ENCODE peak calls at places on chromosomes 1 and 21, in four cellular contexts. Q is suprapubic skin, C is IMR-90, V is uterus. R is an unnamed sample.

GRCh38 chr1:38444770-38445442 is 398.3 kb upstream of the POU3F1 start:
- DNase-seq in Q (no peak), C (no peak), V (no peak), R (no peak)

GRCh38 chr1:176752505-176752904 is 289.5 kb downstream of the PAPPA2 start:
- DNase-seq in Q (no peak), C (no peak), V (no peak), R (no peak)

GRCh38 chr1:238562376-238562775 is 671.7 kb upstream of the ZP4 start:
- DNase-seq in Q (no peak), C (peak; percentile 38), V (no peak), R (no peak)

GRCh38 chr1:6198646-6199297 is 623 bp downstream of the RPL22 start:
- DNase-seq in Q (no peak), C (no peak), V (no peak), R (no peak)

GRCh38 chr1:5597991-5598823 is 394.0 kb downstream of the NPHP4 start:
- DNase-seq in Q (peak; percentile 74), C (no peak), V (no peak), R (no peak)

GRCh38 chr1:204384636-204385354 is 25.1 kb upstream of the PLEKHA6 start:
- DNase-seq in Q (no peak), C (peak; percentile 50), V (no peak), R (peak; percentile 58)

GRCh38 chr1:230236951-230237350 is 169.9 kb downstream of the GALNT2 start:
- DNase-seq in Q (no peak), C (peak; percentile 40), V (no peak), R (no peak)

GRCh38 chr1:204127597-204128242 is 24.1 kb downstream of the ETNK2 start:
- DNase-seq in Q (peak; percentile 89), C (peak; percentile 88), V (peak; percentile 84), R (peak; percentile 67)

GRCh38 chr1:182568647-182569284 is 20.3 kb downstream of the RNASEL start:
- DNase-seq in Q (no peak), C (no peak), V (no peak), R (no peak)

GRCh38 chr1:107976431-107977215 is 11.6 kb upstream of the VAV3 start:
- DNase-seq in Q (no peak), C (no peak), V (no peak), R (no peak)

GRCh38 chr21:37871121-37871862 is 45.0 kb downstream of the KCNJ6 start:
- DNase-seq in Q (no peak), C (peak; percentile 91), V (no peak), R (no peak)

GRCh38 chr1:47686731-47687617 is 249.1 kb downstream of the FOXD2 start:
- DNase-seq in Q (peak; percentile 59), C (no peak), V (no peak), R (no peak)

GRCh38 chr1:178150610-178151009 is 56.7 kb downstream of the RASAL2 start:
- DNase-seq in Q (no peak), C (peak; percentile 29), V (no peak), R (no peak)

GRCh38 chr1:109239580-109240068 is 9.7 kb upstream of the CELSR2 start:
- DNase-seq in Q (peak; percentile 71), C (peak; percentile 46), V (no peak), R (no peak)

GRCh38 chr1:115089443-115090340 is at the start of gene TSPAN2:
- DNase-seq in Q (no peak), C (peak; percentile 59), V (peak; percentile 97), R (peak; percentile 78)
- TF ChIP-seq POLR2A in Q (no peak), C (no peak), V (peak; percentile 34), R (no peak)

GRCh38 chr1:214379254-214379970 is 98.5 kb downstream of the SMYD2 start:
- DNase-seq in Q (no peak), C (no peak), V (no peak), R (no peak)
- H3K27ac ChIP-seq in Q (no peak overlapping the region), C (no peak overlapping the region), V (no peak overlapping the region), R (no peak overlapping the region)

GRCh38 chr1:160578694-160579191 is 553 bp downstream of the CD84 start:
- DNase-seq in Q (no peak), C (no peak), V (no peak), R (no peak)
- TF ChIP-seq POLR2A in Q (no peak), C (no peak), V (no peak), R (no peak)

DNA sequence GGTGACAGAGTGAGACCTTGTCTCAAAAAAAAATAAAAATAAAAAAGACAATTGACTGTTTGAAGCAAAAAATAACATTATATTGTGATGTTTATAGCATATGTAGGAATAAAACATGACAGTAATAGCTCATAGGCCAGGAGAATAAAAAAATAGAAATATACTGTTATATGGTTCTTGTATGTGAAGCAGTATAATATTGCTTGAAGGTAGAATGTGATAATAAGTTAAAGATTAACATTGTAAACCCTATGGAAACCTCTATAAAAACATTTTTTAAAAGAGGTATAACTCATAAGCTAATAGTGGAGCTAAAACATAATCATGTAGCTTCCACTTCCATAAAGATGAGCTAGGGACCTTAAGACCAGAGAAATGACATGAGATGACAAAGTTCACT is 23.5 kb downstream of the GJA4 start:
- DNase-seq in Q (no peak), C (no peak), V (no peak), R (no peak)
- H3K27ac ChIP-seq in Q (no peak overlapping the region), C (no peak overlapping the region), V (no peak overlapping the region), R (no peak overlapping the region)

GRCh38 chr1:93344484-93344883 is 1.2 kb upstream of the DR1 start:
- DNase-seq in Q (no peak), C (no peak), V (no peak), R (no peak)

GRCh38 chr1:93346472-93346991 is 825 bp downstream of the DR1 start:
- DNase-seq in Q (no peak), C (peak; percentile 21), V (no peak), R (no peak)

GRCh38 chr1:93347319-93347899 is 1.7 kb downstream of the DR1 start:
- DNase-seq in Q (no peak), C (no peak), V (no peak), R (no peak)

GRCh38 chr1:93344886-93345632 is 648 bp upstream of the DR1 start:
- DNase-seq in Q (no peak), C (peak; percentile 20), V (no peak), R (no peak)

GRCh38 chr1:93345633-93346471 is at the start of gene DR1:
- DNase-seq in Q (peak; percentile 94), C (peak; percentile 95), V (peak; percentile 91), R (peak; percentile 96)
- TF ChIP-seq POLR2A in Q (peak; percentile 86), C (peak; percentile 91), V (peak; percentile 68), R (no peak)

GRCh38 chr1:11198851-11199628 is 9.9 kb downstream of the ANGPTL7 start:
- DNase-seq in Q (no peak), C (no peak), V (no peak), R (no peak)

GRCh38 chr1:11194407-11195176 is 5.4 kb downstream of the ANGPTL7 start:
- DNase-seq in Q (no peak), C (no peak), V (no peak), R (no peak)

GRCh38 chr1:11196945-11197344 is 7.8 kb downstream of the ANGPTL7 start:
- DNase-seq in Q (no peak), C (no peak), V (no peak), R (no peak)

GRCh38 chr1:11197359-11197758 is 8.2 kb downstream of the ANGPTL7 start:
- DNase-seq in Q (no peak), C (no peak), V (no peak), R (no peak)

DNA sequence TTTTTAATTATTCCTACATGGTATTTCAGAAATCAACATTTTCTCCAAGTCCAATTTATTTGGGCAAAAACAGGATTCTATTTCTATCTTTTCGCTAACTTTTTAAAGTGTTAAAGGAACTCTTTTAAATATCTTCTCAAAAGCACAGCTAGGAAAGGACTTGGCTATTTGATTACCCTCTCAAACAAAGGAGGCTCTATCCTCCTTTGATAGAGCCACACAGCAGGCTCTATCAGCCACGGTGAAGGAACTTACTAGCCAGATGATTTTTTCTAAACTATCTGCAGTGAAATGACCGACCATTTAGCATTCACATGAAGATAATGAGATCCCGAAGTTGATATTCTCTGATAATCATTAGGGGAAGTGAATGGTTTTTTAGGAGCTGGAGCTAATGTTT is 9.1 kb downstream of the ANGPTL7 start:
- DNase-seq in Q (no peak), C (no peak), V (no peak), R (no peak)
- H3K27ac ChIP-seq in Q (no peak overlapping the region), C (no peak overlapping the region), V (no peak overlapping the region), R (no peak overlapping the region)

GRCh38 chr1:64963466-64963865 is 2.9 kb downstream of the JAK1 start:
- DNase-seq in Q (no peak), C (no peak), V (no peak), R (no peak)

GRCh38 chr1:64965239-64966157 is 851 bp downstream of the JAK1 start:
- DNase-seq in Q (peak; percentile 88), C (peak; percentile 76), V (peak; percentile 70), R (peak; percentile 63)

GRCh38 chr1:64969305-64970066 is 3.1 kb upstream of the JAK1 start:
- DNase-seq in Q (no peak), C (peak; percentile 11), V (no peak), R (no peak)

GRCh38 chr1:64967381-64967780 is 1.0 kb upstream of the JAK1 start:
- DNase-seq in Q (no peak), C (no peak), V (no peak), R (no peak)

DNA sequence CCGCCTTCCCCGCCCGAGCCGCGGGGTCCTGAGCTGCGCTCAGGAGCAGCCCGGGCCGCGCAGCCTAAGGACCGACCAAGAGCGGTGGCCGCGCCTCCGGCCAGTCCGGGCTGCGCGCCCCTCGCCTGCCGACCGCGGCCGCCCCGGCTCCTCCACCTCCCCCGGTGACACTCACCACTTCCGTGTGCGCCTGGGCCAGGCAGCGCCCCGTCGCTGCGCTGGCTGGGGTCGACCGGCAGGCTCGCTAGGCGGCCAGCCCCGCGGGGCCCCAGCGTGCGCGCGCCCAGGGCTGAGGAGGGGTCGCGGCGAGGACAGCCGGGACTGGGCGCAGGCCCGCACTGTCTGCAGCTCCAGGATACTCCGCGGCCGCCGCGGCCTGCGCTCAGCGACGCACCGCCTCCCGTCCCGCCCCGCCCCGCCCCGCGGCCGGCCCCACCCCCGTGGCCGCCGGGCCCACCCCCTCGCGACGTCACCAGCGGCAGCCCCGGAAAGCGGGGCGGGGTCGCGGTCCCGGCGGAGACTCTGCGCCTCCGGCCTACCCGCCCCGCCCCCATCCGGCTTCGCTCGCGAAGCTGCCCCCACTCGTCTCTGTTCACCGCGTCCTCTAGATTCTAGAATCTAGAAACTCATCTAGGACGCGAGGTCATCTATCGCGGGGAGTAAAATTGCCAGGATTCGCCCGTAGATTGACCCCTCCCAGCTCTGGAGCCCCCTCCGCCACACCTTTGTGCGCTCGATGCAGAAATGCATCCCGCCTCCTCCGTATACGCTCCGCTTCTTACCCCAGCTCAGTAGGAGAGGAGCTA is at the start of gene JAK1:
- DNase-seq in Q (peak; percentile 92), C (peak; percentile 72), V (peak; percentile 86), R (peak; percentile 96)
- TF ChIP-seq POLR2A in Q (peak; percentile 82), C (peak; percentile 89), V (peak; percentile 91), R (peak; percentile 97)

DNA sequence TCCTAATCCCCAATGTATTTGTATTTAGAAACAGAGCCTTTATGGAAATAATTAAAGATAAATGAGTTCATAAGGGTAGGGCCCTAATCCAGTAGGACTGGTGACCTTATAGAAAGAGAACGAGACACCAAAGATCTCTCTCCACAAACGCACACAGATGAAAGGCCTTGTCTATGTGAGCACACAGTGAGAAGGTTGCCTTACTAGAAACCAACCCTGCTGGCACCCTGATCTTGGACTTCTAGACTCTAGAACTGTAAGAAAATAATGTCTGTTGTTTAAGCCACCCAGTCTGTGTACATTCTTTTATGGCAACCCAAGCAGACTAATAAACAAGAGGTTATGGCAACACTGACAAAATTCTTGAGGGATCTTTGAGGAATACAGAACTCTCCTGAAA is 44.8 kb upstream of the PRDX6 start:
- DNase-seq in Q (no peak), C (no peak), V (no peak), R (no peak)
- H3K27ac ChIP-seq in Q (no peak overlapping the region), C (no peak overlapping the region), V (no peak overlapping the region), R (no peak overlapping the region)